ENCODE peak calls at places on chromosomes 1 and 21, in four cellular contexts. O is cardiac fibroblast, H is GM10248, X is Calu3. C is an unnamed sample.

GRCh38 chr1:83029916-83030315 is 969.0 kb downstream of the TTLL7 start:
- DNase-seq in O (no peak), H (no peak), X (no peak), C (no peak)

GRCh38 chr1:15506831-15507230 is 17.2 kb downstream of the CASP9 start:
- DNase-seq in O (no peak), H (no peak), X (no peak), C (no peak)

GRCh38 chr1:26127235-26128163 is 15.9 kb downstream of the PDIK1L start:
- DNase-seq in O (peak; percentile 29), H (no peak), X (no peak), C (no peak)

GRCh38 chr1:147613506-147613905 is 56.8 kb downstream of the ACP6 start:
- DNase-seq in O (peak; percentile 40), H (no peak), X (no peak), C (no peak)

GRCh38 chr21:36169465-36170128 is 13.0 kb downstream of the DOP1B start:
- DNase-seq in O (no peak), H (no peak), X (no peak), C (no peak)

GRCh38 chr1:47725732-47726495 is 271.3 kb downstream of the TRABD2B start:
- DNase-seq in O (peak; percentile 76), H (peak; percentile 81), X (peak; percentile 85), C (peak; percentile 70)

GRCh38 chr21:42668193-42668592 is 14.8 kb downstream of the PDE9A start:
- DNase-seq in O (no peak), H (no peak), X (no peak), C (no peak)

GRCh38 chr1:227322376-227322775 is 4.1 kb upstream of the CDC42BPA start:
- DNase-seq in O (no peak), H (no peak), X (peak; percentile 22), C (no peak)

GRCh38 chr1:26949266-26949925 is 10.9 kb downstream of the KDF1 start:
- DNase-seq in O (peak; percentile 55), H (no peak), X (no peak), C (no peak)

GRCh38 chr1:177368255-177368654 is 197.5 kb downstream of the BRINP2 start:
- DNase-seq in O (no peak), H (no peak), X (no peak), C (no peak)

GRCh38 chr1:84442256-84442655 is 36.8 kb upstream of the RPF1 start:
- DNase-seq in O (peak; percentile 92), H (peak; percentile 65), X (peak; percentile 22), C (no peak)

GRCh38 chr1:192477630-192478029 is 97.9 kb upstream of the RGS1 start:
- DNase-seq in O (peak; percentile 70), H (peak; percentile 31), X (no peak), C (no peak)

GRCh38 chr1:203643213-203644045 is 16.8 kb downstream of the ATP2B4 start:
- DNase-seq in O (peak; percentile 68), H (no peak), X (no peak), C (no peak)

GRCh38 chr1:227244339-227245118 is 73.8 kb downstream of the CDC42BPA start:
- DNase-seq in O (no peak), H (no peak), X (no peak), C (no peak)

GRCh38 chr1:147185442-147185841 is 13.2 kb upstream of the PRKAB2 start:
- DNase-seq in O (no peak), H (no peak), X (no peak), C (no peak)

GRCh38 chr1:87331319-87332269 is 2.9 kb downstream of the LMO4 start:
- DNase-seq in O (peak; percentile 77), H (peak; percentile 67), X (peak; percentile 81), C (peak; percentile 70)

GRCh38 chr1:193031431-193031830 is 27.7 kb downstream of the UCHL5 start:
- DNase-seq in O (peak; percentile 48), H (peak; percentile 6), X (no peak), C (no peak)

GRCh38 chr1:29685387-29685786 is 449.1 kb downstream of the PTPRU start:
- DNase-seq in O (no peak), H (no peak), X (no peak), C (no peak)

GRCh38 chr1:99849413-99849743 is 783 bp upstream of the AGL start:
- DNase-seq in O (no peak), H (no peak), X (peak; percentile 1), C (no peak)

GRCh38 chr1:46411010-46411405 is 16.9 kb downstream of the FAAH start:
- DNase-seq in O (no peak), H (no peak), X (no peak), C (no peak)

GRCh38 chr1:31583995-31584868 is 7.9 kb downstream of the TINAGL1 start:
- DNase-seq in O (peak; percentile 86), H (no peak), X (peak; percentile 82), C (no peak)

GRCh38 chr1:237879195-237879594 is 11.5 kb downstream of the ZP4 start:
- DNase-seq in O (peak; percentile 3), H (no peak), X (peak; percentile 47), C (no peak)

GRCh38 chr21:44267655-44268142 is 6.0 kb upstream of the DNMT3L start:
- DNase-seq in O (no peak), H (no peak), X (no peak), C (no peak)

GRCh38 chr1:225853441-225853840 is 28.7 kb downstream of the TMEM63A start:
- DNase-seq in O (no peak), H (no peak), X (no peak), C (no peak)

GRCh38 chr1:37614105-37614504 is 18.4 kb upstream of the GNL2 start:
- DNase-seq in O (no peak), H (no peak), X (no peak), C (no peak)

GRCh38 chr1:57616906-57617305 is 193.0 kb upstream of the DAB1 start:
- DNase-seq in O (no peak), H (no peak), X (no peak), C (no peak)

GRCh38 chr21:36828208-36828607 is 129.3 kb downstream of the SIM2 start:
- DNase-seq in O (no peak), H (no peak), X (no peak), C (no peak)

GRCh38 chr1:161020573-161021167 is at the start of gene F11R:
- DNase-seq in O (peak; percentile 62), H (peak; percentile 62), X (peak; percentile 85), C (peak; percentile 65)

GRCh38 chr1:173946380-173946921 is 29.3 kb upstream of the SERPINC1 start:
- DNase-seq in O (no peak), H (no peak), X (no peak), C (no peak)

GRCh38 chr1:24052119-24052695 is 59.7 kb downstream of the MYOM3 start:
- DNase-seq in O (peak; percentile 19), H (no peak), X (no peak), C (no peak)

GRCh38 chr1:77056525-77056924 is 162.7 kb downstream of the PIGK start:
- DNase-seq in O (no peak), H (no peak), X (no peak), C (no peak)

GRCh38 chr1:208895171-208895570 is 651.0 kb upstream of the PLXNA2 start:
- DNase-seq in O (no peak), H (no peak), X (no peak), C (no peak)

GRCh38 chr1:175410560-175410959 is 218.0 kb upstream of the KIAA0040 start:
- DNase-seq in O (no peak), H (no peak), X (no peak), C (no peak)

GRCh38 chr1:24348196-24348595 is 29.0 kb downstream of the GRHL3 start:
- DNase-seq in O (no peak), H (no peak), X (no peak), C (no peak)

GRCh38 chr1:40532844-40533424 is 1.5 kb downstream of the ZNF684 start:
- DNase-seq in O (peak; percentile 65), H (peak; percentile 48), X (peak; percentile 48), C (no peak)

GRCh38 chr1:58966917-58967733 is 183.3 kb upstream of the JUN start:
- DNase-seq in O (no peak), H (no peak), X (no peak), C (no peak)
- TF ChIP-seq CTCF in O (no peak), H (no peak), X (no peak), C (no peak)

DNA sequence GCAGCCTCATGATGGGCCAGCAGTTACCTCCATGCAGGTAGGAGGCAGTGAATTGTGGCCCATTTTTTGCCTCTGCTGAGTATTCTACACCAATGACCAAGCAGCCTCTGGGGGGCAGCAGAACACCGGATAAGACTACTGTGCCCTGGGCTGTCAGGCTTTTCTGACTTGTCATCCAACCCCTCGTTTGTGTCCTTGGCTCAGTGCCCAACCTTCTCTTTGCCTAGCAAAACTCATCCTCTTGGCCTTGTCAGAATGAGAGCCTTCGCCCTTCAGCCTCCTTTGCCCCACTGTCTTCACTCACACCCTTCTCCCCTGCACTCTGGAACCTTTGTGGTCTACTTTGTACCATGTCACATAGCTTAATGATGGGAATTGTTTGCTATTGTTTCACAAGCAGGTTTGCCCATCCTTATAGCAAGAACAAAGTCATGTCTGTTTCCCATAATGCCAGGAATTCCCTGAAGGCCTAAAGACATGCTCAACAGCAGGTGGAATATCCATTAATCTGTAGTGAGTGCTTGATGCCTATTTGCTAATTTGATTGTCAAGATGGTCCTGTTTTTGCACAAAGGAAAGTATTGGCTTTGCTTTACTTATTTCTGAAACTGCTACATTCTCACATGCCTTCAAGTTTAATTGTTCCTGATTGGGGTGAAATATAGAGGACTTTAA is 255.9 kb downstream of the HHAT start:
- DNase-seq in O (peak; percentile 67), H (peak; percentile 61), X (peak; percentile 92), C (peak; percentile 67)
- TF ChIP-seq CTCF in O (peak; percentile 57), H (peak; percentile 70), X (peak; percentile 70), C (peak; percentile 83)

DNA sequence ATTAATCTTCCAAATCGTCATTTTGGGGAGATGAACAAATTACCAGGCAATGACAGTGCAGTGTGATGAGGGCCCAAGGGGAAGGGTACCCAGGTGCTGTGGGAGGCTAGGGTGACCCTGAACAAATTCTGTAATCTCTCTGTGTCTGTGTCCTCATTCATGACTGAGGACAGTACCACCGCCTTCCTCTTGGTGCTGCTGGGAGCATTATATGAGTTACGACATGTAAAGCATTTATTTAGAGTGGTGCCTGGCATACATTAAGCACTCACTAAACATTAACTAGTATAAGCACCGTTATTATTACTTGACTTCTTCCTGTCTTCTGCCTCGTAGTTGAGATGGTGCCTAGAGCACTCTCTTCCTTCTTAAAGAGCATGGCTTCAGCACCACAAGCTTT is 468.2 kb upstream of the VAMP3 start:
- DNase-seq in O (no peak), H (no peak), X (no peak), C (no peak)
- TF ChIP-seq CTCF in O (peak; percentile 14), H (no peak), X (no peak), C (no peak)

GRCh38 chr1:52842643-52843310 is at the start of gene ZYG11A:
- DNase-seq in O (peak; percentile 69), H (peak; percentile 94), X (peak; percentile 46), C (peak; percentile 53)
- TF ChIP-seq CTCF in O (peak; percentile 6), H (peak; percentile 38), X (peak; percentile 27), C (peak; percentile 47)

DNA sequence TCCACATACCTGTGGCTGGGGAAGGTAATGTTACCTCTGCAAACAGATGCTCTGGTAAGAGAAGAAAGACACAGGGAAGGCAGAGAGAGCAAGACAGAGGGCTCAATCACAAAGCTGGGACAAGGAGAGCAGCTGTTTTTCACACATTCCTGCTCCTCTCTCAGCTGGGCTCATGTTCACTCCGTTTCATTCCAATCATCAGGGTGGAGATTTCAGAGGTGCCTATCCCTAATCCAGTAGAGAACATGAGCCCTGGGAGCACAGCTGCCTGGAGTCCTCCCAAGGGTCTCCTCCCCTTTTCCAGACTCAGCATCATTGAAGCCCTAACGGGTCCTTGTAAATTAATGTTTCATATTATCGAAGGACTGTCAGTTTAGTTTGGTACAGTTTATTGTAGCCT is 19.4 kb downstream of the GADD45A start:
- DNase-seq in O (no peak), H (no peak), X (no peak), C (no peak)
- TF ChIP-seq CTCF in O (no peak), H (no peak), X (no peak), C (no peak)